ENCODE peak calls at places on chromosomes 12 and 14, in five cellular contexts. M is cardiac fibroblast, A is astrocyte of the spinal cord, S is AG10803, C is stomach. I is an unnamed sample.

GRCh38 chr12:18145924-18146323 is 55.9 kb upstream of the RERGL start:
- DNase-seq in M (peak), A (no peak), S (no peak), C (no peak), I (peak)

GRCh38 chr14:34682787-34683321 is 31.5 kb downstream of the CFL2 start:
- DNase-seq in M (no peak), A (peak), S (peak), C (no peak), I (no peak)

GRCh38 chr12:14773685-14774073 is 29.6 kb downstream of the WBP11 start:
- DNase-seq in M (peak), A (no peak), S (no peak), C (no peak), I (no peak)

GRCh38 chr14:104723651-104724406 is at the start of gene ADSS1:
- DNase-seq in M (peak), A (no peak), S (peak), C (peak), I (no peak)

GRCh38 chr12:50326636-50327284 is 43.4 kb upstream of the LIMA1 start:
- DNase-seq in M (peak), A (peak), S (peak), C (peak), I (peak)

GRCh38 chr14:59465570-59466150 is 480 bp upstream of the GPR135 start:
- DNase-seq in M (no peak), A (no peak), S (no peak), C (no peak), I (no peak)

GRCh38 chr12:48454675-48455074 is 17.7 kb upstream of the ANP32D start:
- DNase-seq in M (peak), A (peak), S (peak), C (no peak), I (peak)

GRCh38 chr14:24156840-24157239 is 4.2 kb upstream of the IRF9 start:
- DNase-seq in M (no peak), A (no peak), S (no peak), C (no peak), I (no peak)

GRCh38 chr12:44972746-44973421 is 78.0 kb downstream of the DBX2 start:
- DNase-seq in M (peak), A (no peak), S (peak), C (no peak), I (peak)

GRCh38 chr14:92565040-92565717 is 51.6 kb downstream of the RIN3 start:
- DNase-seq in M (no peak), A (no peak), S (no peak), C (no peak), I (no peak)

GRCh38 chr14:22555573-22556011 is 33.4 kb downstream of the DAD1 start:
- DNase-seq in M (peak), A (no peak), S (no peak), C (no peak), I (peak)

GRCh38 chr14:89600029-89600428 is 183.0 kb upstream of the FOXN3 start:
- DNase-seq in M (no peak), A (no peak), S (no peak), C (no peak), I (no peak)

GRCh38 chr14:52040598-52040997 is 28.3 kb downstream of the NID2 start:
- DNase-seq in M (no peak), A (no peak), S (no peak), C (no peak), I (no peak)

GRCh38 chr14:78606111-78606510 is 435.9 kb downstream of the NRXN3 start:
- DNase-seq in M (peak), A (peak), S (peak), C (no peak), I (peak)

GRCh38 chr14:55130194-55130550 is 1.1 kb downstream of the LGALS3 start:
- DNase-seq in M (peak), A (no peak), S (peak), C (peak), I (peak)

GRCh38 chr14:92626041-92626440 is 112.5 kb downstream of the RIN3 start:
- DNase-seq in M (no peak), A (no peak), S (peak), C (no peak), I (peak)

GRCh38 chr12:3534511-3534910 is 43.5 kb downstream of the PRMT8 start:
- DNase-seq in M (no peak), A (no peak), S (no peak), C (no peak), I (no peak)

GRCh38 chr12:3055712-3056467 is 21.3 kb upstream of the TSPAN9 start:
- DNase-seq in M (no peak), A (no peak), S (peak), C (no peak), I (no peak)

GRCh38 chr14:100286484-100287191 is 19.6 kb downstream of the SLC25A29 start:
- DNase-seq in M (no peak), A (no peak), S (no peak), C (peak), I (no peak)

GRCh38 chr12:93944196-93944595 is 204.2 kb upstream of the PLXNC1 start:
- DNase-seq in M (peak), A (peak), S (peak), C (no peak), I (peak)

GRCh38 chr14:87081004-87081403 is 912.0 kb downstream of the GALC start:
- DNase-seq in M (no peak), A (no peak), S (no peak), C (no peak), I (no peak)

GRCh38 chr12:55771736-55772135 is 28.8 kb downstream of the GDF11 start:
- DNase-seq in M (no peak), A (no peak), S (no peak), C (no peak), I (no peak)

GRCh38 chr12:64532734-64533351 is 77.5 kb upstream of the RASSF3 start:
- DNase-seq in M (no peak), A (no peak), S (no peak), C (no peak), I (no peak)

GRCh38 chr14:93462479-93462878 is 31.7 kb downstream of the UNC79 start:
- DNase-seq in M (no peak), A (no peak), S (no peak), C (no peak), I (no peak)

GRCh38 chr12:56897844-56898341 is 36.3 kb downstream of the SDR9C7 start:
- DNase-seq in M (peak), A (no peak), S (peak), C (no peak), I (peak)

GRCh38 chr12:54683388-54683787 is 35.2 kb upstream of the DCD start:
- DNase-seq in M (no peak), A (no peak), S (no peak), C (no peak), I (no peak)

GRCh38 chr12:47686645-47687240 is 19.1 kb downstream of the RPAP3 start:
- DNase-seq in M (peak), A (peak), S (peak), C (no peak), I (peak)

GRCh38 chr12:13957576-13957975 is 23.8 kb downstream of the GRIN2B start:
- DNase-seq in M (no peak), A (no peak), S (no peak), C (no peak), I (no peak)

GRCh38 chr14:23633160-23633701 is 2.9 kb upstream of the DHRS2 start:
- DNase-seq in M (no peak), A (no peak), S (no peak), C (no peak), I (no peak)

GRCh38 chr12:64674367-64674922 is 64.2 kb downstream of the RASSF3 start:
- DNase-seq in M (no peak), A (no peak), S (no peak), C (no peak), I (no peak)

GRCh38 chr14:93725993-93726392 is 62.3 kb downstream of the PRIMA1 start:
- DNase-seq in M (no peak), A (no peak), S (no peak), C (no peak), I (no peak)

GRCh38 chr12:105352940-105353635 is 22.6 kb downstream of the C12orf75 start:
- DNase-seq in M (peak), A (peak), S (peak), C (peak), I (no peak)

GRCh38 chr14:25411933-25412757 is 362.2 kb upstream of the STXBP6 start:
- DNase-seq in M (peak), A (peak), S (peak), C (no peak), I (peak)

GRCh38 chr14:61489002-61489401 is 167.6 kb downstream of the PRKCH start:
- DNase-seq in M (no peak), A (no peak), S (no peak), C (no peak), I (no peak)

GRCh38 chr12:14601692-14602091 is 34.0 kb upstream of the PLBD1 start:
- DNase-seq in M (no peak), A (no peak), S (no peak), C (no peak), I (no peak)

GRCh38 chr12:6106208-6106607 is 18.3 kb downstream of the VWF start:
- DNase-seq in M (no peak), A (no peak), S (no peak), C (no peak), I (no peak)

GRCh38 chr12:49288412-49288853 is 6.5 kb upstream of the PRPH start:
- DNase-seq in M (peak), A (peak), S (peak), C (peak), I (peak)

GRCh38 chr12:80316141-80316700 is 127.8 kb upstream of the PTPRQ start:
- DNase-seq in M (no peak), A (no peak), S (no peak), C (no peak), I (no peak)

GRCh38 chr14:21236948-21237797 is 32.1 kb downstream of the HNRNPC start:
- DNase-seq in M (no peak), A (no peak), S (no peak), C (no peak), I (no peak)

GRCh38 chr14:21231020-21231652 is 38.1 kb downstream of the HNRNPC start:
- DNase-seq in M (no peak), A (no peak), S (no peak), C (no peak), I (no peak)

GRCh38 chr14:21234112-21234511 is 35.1 kb downstream of the HNRNPC start:
- DNase-seq in M (no peak), A (no peak), S (no peak), C (no peak), I (no peak)

GRCh38 chr14:21229821-21230220 is 39.4 kb downstream of the HNRNPC start:
- DNase-seq in M (no peak), A (no peak), S (no peak), C (no peak), I (no peak)

DNA sequence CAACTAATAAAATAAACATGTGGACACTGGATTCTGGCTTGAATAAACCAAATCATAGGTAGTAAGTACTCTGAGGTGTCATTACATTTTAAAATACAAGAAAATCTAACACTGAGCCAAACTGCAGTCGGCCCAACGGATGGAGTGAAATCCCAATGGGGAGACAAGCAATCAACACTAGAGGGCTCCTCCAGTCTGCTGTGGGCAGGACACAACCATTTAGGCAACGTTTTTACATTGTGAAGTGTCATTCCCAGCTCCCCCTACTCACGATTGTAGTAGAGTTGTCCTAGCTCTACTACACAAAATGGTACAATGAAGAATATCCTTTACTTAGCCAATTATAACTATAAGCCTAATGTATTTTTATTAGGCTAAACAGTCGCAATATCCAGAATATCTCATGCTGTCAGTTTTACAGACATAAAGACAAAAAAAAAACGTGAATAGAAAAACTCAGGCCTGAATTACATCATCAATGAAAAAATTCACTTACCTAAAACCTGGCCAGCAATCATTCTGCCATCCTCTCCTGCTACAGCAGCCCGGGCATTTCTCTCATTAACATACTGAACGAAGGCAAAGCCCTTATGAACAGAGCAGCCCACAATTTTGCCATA is 35.7 kb downstream of the HNRNPC start:
- DNase-seq in M (peak), A (no peak), S (no peak), C (no peak), I (peak)
- TF ChIP-seq CTCF in M (peak), A (peak), S (peak), C (no peak), I (peak)

DNA sequence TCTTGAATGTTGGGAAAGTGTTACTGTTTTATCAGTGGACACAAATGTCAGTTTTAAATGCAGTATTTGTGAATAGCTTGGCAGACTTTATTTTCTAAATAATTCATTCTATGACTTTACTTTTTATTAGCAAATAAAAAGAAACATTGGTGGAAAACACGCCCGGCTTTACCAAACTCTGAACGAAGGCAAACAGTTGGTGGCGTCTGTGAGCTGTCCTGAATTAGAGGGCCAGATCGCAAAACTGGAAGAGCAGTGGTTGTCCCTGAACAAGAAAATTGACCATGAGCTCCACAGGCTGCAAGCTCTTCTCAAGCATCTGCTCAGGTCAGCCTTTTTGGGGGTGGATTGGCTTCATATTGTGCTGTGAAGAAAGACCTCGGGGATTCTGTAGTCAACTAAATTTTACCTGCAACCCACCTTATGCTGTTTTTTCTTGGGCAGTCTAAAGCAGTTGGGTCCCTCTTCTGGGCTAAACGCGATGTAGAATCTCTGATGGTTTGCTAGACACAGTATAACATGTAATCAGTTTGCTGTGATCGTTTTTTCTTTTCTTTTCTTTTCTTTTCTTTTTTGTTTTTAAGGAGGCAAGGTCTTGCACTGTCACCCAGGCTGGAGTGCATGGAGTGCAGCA is 156.4 kb downstream of the ESR2 start:
- DNase-seq in M (peak), A (no peak), S (peak), C (no peak), I (peak)
- TF ChIP-seq CTCF in M (peak), A (peak), S (peak), C (no peak), I (peak)

DNA sequence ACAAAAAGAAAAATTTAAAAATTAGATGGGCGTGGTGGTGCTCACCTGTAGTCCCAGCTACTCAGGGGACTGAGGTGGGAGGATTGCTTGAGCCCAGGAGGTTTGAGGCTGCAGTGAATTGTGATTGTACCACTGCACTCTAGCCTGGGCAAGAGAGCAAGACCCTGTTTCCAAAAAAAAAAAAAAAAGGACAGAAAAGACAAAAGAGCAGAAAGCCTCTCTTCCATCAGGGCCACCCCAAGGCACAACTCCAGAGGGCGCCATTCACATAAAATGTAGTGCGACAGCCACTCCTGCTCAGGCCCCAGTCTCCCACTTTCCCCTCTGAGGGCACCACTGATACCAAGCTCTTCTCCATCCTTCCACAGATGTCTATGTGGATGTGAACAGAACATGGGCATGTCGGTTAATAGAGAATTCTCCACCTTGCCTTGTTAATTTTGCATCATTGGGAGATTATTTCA is 41.8 kb downstream of the DGLUCY start:
- DNase-seq in M (no peak), A (no peak), S (no peak), C (no peak), I (no peak)
- TF ChIP-seq CTCF in M (no peak), A (no peak), S (no peak), C (no peak), I (no peak)

GRCh38 chr12:22935090-22935489 is 310.1 kb downstream of the ETNK1 start:
- DNase-seq in M (peak), A (peak), S (no peak), C (no peak), I (peak)
- TF ChIP-seq CTCF in M (no peak), A (no peak), S (no peak), C (no peak), I (no peak)

I was measured in fibroblast of mammary gland.